ENCODE peak calls at places on chromosomes 16 and 17, in five cellular contexts. P is CD4-positive, CD25-positive, alpha-beta regulatory T cell; X is heart left ventricle; D is dorsolateral prefrontal cortex; Q is mammary epithelial cell. A is an unnamed sample.

GRCh38 chr17:9470171-9470570 is 105.4 kb downstream of the STX8 start:
- DNase-seq in P (no peak), X (no peak), D (no peak), Q (no peak), A (no peak)

GRCh38 chr16:13471036-13471435 is 448.9 kb upstream of the ERCC4 start:
- DNase-seq in P (no peak), X (no peak), D (no peak), Q (no peak), A (no peak)

GRCh38 chr17:28335959-28336871 is 654 bp downstream of the TNFAIP1 start:
- DNase-seq in P (no peak), X (no peak), D (peak), Q (peak), A (peak)

GRCh38 chr17:69466905-69467630 is 52.6 kb downstream of the MAP2K6 start:
- DNase-seq in P (no peak), X (no peak), D (no peak), Q (peak), A (peak)

GRCh38 chr17:66373944-66374817 is 71.8 kb downstream of the PRKCA start:
- DNase-seq in P (peak), X (peak), D (no peak), Q (no peak), A (no peak)

GRCh38 chr16:48384982-48385271 is 286 bp downstream of the SIAH1 start:
- DNase-seq in P (no peak), X (no peak), D (no peak), Q (no peak), A (no peak)

GRCh38 chr16:69340095-69340644 is 598 bp downstream of the NIP7 start:
- DNase-seq in P (no peak), X (no peak), D (no peak), Q (peak), A (peak)

GRCh38 chr16:66923866-66924265 is 1.5 kb downstream of the RRAD start:
- DNase-seq in P (no peak), X (no peak), D (no peak), Q (no peak), A (no peak)

GRCh38 chr16:84860383-84860782 is 40.6 kb downstream of the CRISPLD2 start:
- DNase-seq in P (no peak), X (peak), D (no peak), Q (no peak), A (no peak)

GRCh38 chr16:80883159-80883642 is 78.8 kb upstream of the CDYL2 start:
- DNase-seq in P (no peak), X (no peak), D (no peak), Q (no peak), A (no peak)

GRCh38 chr17:72406501-72406900 is 285.7 kb downstream of the SOX9 start:
- DNase-seq in P (no peak), X (no peak), D (no peak), Q (no peak), A (peak)

GRCh38 chr16:69048328-69049120 is 56.9 kb upstream of the HAS3 start:
- DNase-seq in P (no peak), X (no peak), D (no peak), Q (no peak), A (no peak)

GRCh38 chr16:89334050-89334449 is 116.5 kb downstream of the ZNF778 start:
- DNase-seq in P (no peak), X (no peak), D (peak), Q (no peak), A (no peak)

GRCh38 chr17:81911277-81911961 is at the start of gene PCYT2:
- DNase-seq in P (peak), X (peak), D (peak), Q (peak), A (peak)

GRCh38 chr16:2752850-2753522 is 548 bp downstream of the SRRM2 start:
- DNase-seq in P (peak), X (peak), D (no peak), Q (peak), A (peak)

GRCh38 chr17:57665128-57665527 is 80.0 kb downstream of the CCDC182 start:
- DNase-seq in P (no peak), X (no peak), D (no peak), Q (no peak), A (no peak)

GRCh38 chr17:82943751-82944150 is 103.9 kb upstream of the ZNF750 start:
- DNase-seq in P (no peak), X (peak), D (peak), Q (no peak), A (no peak)

GRCh38 chr17:82948081-82948511 is 108.3 kb upstream of the ZNF750 start:
- DNase-seq in P (no peak), X (peak), D (peak), Q (no peak), A (no peak)

GRCh38 chr17:82947051-82947991 is 107.5 kb upstream of the ZNF750 start:
- DNase-seq in P (no peak), X (peak), D (peak), Q (no peak), A (no peak)

GRCh38 chr17:82944990-82945389 is 105.2 kb upstream of the ZNF750 start:
- DNase-seq in P (no peak), X (no peak), D (no peak), Q (no peak), A (no peak)

GRCh38 chr17:82946081-82946480 is 106.3 kb upstream of the ZNF750 start:
- DNase-seq in P (no peak), X (no peak), D (no peak), Q (no peak), A (no peak)
- H3K4me3 ChIP-seq in P (no peak), X (no peak), D (no peak), Q (no peak), A (no peak)

DNA sequence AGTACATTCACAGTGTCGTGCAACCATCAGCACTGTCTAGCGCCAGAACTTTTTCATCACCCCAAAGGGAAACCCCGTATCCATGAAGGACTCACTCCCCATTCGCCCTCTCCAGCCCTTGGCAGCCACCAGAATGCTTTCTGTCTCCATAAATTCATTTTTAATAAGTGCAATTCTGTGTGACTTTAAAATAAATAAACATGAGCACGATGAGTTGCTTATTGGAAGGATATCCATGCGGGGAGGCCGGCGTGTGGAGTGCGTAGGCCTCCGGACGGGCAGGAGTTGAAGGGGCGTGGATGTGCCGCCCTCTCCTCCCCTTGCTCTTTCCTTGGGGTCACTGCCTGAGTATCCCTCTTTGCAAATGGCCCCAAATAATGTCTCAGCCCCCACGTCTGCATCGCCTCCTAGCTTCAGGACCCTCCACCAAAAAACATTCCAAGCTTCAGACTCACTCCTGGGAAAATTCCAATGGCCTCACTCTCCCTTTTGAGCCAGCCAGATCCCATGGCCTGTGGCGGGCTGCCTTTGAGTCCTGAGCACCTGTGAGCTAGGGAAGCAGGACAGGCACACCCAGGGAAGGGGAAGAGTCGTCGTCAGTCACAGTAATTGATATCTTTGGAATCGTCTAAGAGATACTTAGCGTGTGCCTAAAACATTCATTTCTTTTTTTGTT is 306.3 kb downstream of the SEC14L1 start:
- DNase-seq in P (no peak), X (no peak), D (no peak), Q (no peak), A (no peak)
- H3K4me3 ChIP-seq in P (peak), X (no peak), D (no peak), Q (no peak), A (no peak)

DNA sequence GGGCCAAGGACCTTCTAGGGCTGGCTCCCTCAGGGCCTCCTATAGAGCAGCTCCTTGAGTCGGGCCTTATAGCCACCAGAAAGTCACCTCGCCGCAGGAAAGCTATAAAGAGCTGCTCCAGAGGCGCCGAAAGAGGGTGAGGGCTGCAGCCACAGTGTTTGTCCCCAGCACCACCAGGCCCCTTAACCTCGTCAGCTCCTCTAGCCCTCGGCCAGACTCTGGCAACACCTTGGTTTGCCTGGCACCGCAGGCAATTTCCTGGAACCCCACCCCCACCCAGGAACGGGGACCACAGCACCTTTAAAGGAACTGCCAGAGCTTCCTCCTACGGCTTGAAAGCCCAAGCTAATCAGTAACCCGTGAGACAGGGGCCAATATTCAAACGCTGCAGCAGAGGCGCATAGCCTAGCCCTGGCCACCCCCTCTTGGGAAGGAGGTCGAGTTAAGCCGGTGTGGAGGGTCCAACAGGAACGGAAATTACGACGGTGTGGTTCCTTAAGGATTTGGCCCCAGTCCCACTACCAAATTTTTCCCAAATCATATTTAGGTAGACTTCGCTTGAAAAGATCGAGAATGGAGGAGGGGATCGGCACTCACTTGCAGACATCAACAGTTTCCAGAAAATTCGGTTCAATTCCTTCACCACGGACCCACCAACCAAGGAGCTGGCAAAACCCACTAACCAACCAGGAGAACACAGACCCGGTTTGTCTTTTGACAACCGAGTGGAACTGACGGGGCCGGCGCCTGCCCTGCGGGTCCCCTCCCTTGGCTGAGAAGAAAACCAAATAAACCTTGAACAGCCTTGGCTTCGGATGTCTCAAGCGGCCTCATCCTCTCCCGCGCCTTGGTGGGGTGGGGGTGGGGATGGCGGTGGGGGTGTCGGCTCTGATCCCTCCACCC is 3.0 kb downstream of the HOXB6 start:
- DNase-seq in P (no peak), X (no peak), D (no peak), Q (no peak), A (no peak)
- H3K4me3 ChIP-seq in P (no peak), X (no peak), D (no peak), Q (no peak), A (no peak)

GRCh38 chr17:75584358-75585175 is 3.0 kb upstream of the MYO15B start:
- DNase-seq in P (no peak), X (no peak), D (no peak), Q (no peak), A (no peak)
- H3K4me3 ChIP-seq in P (no peak), X (no peak), D (no peak), Q (no peak), A (no peak)

GRCh38 chr17:7843536-7844291 is 9.7 kb downstream of the KDM6B start:
- DNase-seq in P (peak), X (peak), D (peak), Q (peak), A (peak)

GRCh38 chr17:7846765-7847661 is 7.9 kb upstream of the TMEM88 start:
- DNase-seq in P (no peak), X (peak), D (no peak), Q (no peak), A (no peak)

GRCh38 chr17:7846063-7846735 is 8.7 kb upstream of the TMEM88 start:
- DNase-seq in P (no peak), X (no peak), D (no peak), Q (no peak), A (no peak)

GRCh38 chr17:7844292-7845154 is 10.3 kb upstream of the TMEM88 start:
- DNase-seq in P (peak), X (peak), D (peak), Q (peak), A (peak)

GRCh38 chr17:7845359-7846062 is 9.4 kb upstream of the TMEM88 start:
- DNase-seq in P (no peak), X (no peak), D (no peak), Q (no peak), A (no peak)
- H3K4me3 ChIP-seq in P (peak), X (peak), D (peak), Q (peak), A (peak)

GRCh38 chr17:31739300-31739699 is 119.7 kb downstream of the COPRS start:
- DNase-seq in P (no peak), X (no peak), D (no peak), Q (peak), A (peak)
- H3K4me3 ChIP-seq in P (no peak), X (no peak), D (no peak), Q (no peak), A (no peak)

GRCh38 chr16:82783933-82784566 is 157.3 kb downstream of the CDH13 start:
- DNase-seq in P (no peak), X (no peak), D (no peak), Q (no peak), A (no peak)
- H3K4me3 ChIP-seq in P (no peak), X (no peak), D (no peak), Q (no peak), A (no peak)

DNA sequence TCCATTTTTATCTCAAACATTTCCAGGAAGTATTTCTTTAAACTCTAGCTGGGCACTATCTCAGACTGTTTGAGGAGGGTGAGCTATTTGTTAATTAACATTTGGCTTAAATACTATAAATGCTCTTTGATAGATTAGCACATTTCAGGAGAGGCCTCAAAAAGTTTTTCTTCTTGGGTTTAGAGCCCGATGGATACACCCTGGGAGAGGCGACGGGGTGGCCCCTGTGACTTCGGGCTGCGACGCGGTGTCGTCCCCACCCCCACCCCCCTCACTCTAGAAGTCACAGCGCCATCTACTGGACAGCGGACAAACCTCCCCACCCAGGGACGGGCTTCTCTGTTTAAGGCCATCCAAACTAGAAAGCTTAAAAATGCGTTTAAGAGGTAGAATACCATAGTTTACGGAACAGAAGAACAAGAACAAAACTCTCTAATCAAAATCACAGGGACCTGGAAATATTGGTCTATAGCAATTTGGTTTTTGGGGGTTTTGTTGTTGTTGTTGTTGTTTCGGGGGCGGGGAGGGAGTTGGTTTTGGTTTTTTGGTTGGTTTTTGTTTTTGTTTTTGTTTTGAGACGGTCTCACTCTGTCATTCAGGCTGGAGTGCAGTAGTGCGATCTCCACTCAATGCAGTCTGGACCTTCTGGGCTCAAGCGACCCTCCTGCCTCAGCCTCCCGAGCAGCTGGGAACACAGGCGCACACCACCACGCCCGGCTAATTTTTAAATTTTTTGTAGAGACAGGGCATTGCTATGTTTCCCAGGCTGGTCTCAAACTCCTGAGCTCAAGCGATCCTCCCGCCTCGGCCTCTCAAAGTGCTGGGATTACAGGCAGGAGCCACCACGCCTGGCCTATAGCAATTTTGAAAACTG is 254.4 kb downstream of the C16orf95 start:
- DNase-seq in P (no peak), X (peak), D (no peak), Q (peak), A (peak)
- H3K4me3 ChIP-seq in P (no peak), X (no peak), D (peak), Q (no peak), A (no peak)

A was measured in epithelial cell of esophagus.